ENCODE peak calls at places on chromosome 13, in nine cellular contexts. H, Q, M, Z, N, C, T, O and V are unnamed samples.

GRCh38 chr13:73136776-73137175 is 78.0 kb downstream of the KLF5 start:
- DNase-seq in H (no peak), Q (no peak), M (no peak), Z (no peak), N (no peak), C (no peak), T (no peak), O (no peak), V (no peak)

GRCh38 chr13:74289130-74289529 is 154.9 kb upstream of the KLF12 start:
- DNase-seq in H (no peak), Q (no peak), M (no peak), Z (no peak), N (no peak), C (no peak), T (no peak), O (no peak), V (no peak)

GRCh38 chr13:40438999-40439797 is 227.2 kb downstream of the FOXO1 start:
- DNase-seq in H (no peak), Q (peak; percentile 28), M (no peak), Z (no peak), N (no peak), C (no peak), T (peak; percentile 68), O (no peak), V (no peak)

GRCh38 chr13:75307370-75307984 is 174.5 kb downstream of the TBC1D4 start:
- DNase-seq in H (no peak), Q (no peak), M (no peak), Z (no peak), N (no peak), C (no peak), T (no peak), O (peak; percentile 32), V (no peak)

GRCh38 chr13:46622918-46623256 is 69.9 kb downstream of the LRCH1 start:
- DNase-seq in H (peak; percentile 24), Q (peak; percentile 60), M (peak; percentile 60), Z (peak; percentile 75), N (peak; percentile 87), C (peak; percentile 38), T (peak; percentile 88), O (no peak), V (peak; percentile 73)

GRCh38 chr13:27200413-27201066 is 28.9 kb upstream of the USP12 start:
- DNase-seq in H (no peak), Q (no peak), M (no peak), Z (no peak), N (no peak), C (no peak), T (no peak), O (no peak), V (no peak)

GRCh38 chr13:21074601-21075302 is 13.4 kb upstream of the LATS2 start:
- DNase-seq in H (peak; percentile 49), Q (peak; percentile 20), M (no peak), Z (no peak), N (no peak), C (no peak), T (peak; percentile 44), O (no peak), V (no peak)

GRCh38 chr13:39767791-39768564 is 112.5 kb downstream of the COG6 start:
- DNase-seq in H (no peak), Q (peak; percentile 20), M (no peak), Z (no peak), N (no peak), C (no peak), T (no peak), O (peak; percentile 10), V (no peak)

GRCh38 chr13:20116213-20116612 is 44.6 kb downstream of the GJA3 start:
- DNase-seq in H (no peak), Q (no peak), M (no peak), Z (no peak), N (no peak), C (no peak), T (no peak), O (peak; percentile 65), V (no peak)

GRCh38 chr13:40235160-40235796 is 431.2 kb downstream of the FOXO1 start:
- DNase-seq in H (no peak), Q (no peak), M (no peak), Z (no peak), N (peak; percentile 67), C (no peak), T (no peak), O (no peak), V (no peak)

GRCh38 chr13:112114391-112114790 is 47.4 kb downstream of the SOX1 start:
- DNase-seq in H (no peak), Q (no peak), M (no peak), Z (no peak), N (no peak), C (no peak), T (no peak), O (no peak), V (no peak)

DNA sequence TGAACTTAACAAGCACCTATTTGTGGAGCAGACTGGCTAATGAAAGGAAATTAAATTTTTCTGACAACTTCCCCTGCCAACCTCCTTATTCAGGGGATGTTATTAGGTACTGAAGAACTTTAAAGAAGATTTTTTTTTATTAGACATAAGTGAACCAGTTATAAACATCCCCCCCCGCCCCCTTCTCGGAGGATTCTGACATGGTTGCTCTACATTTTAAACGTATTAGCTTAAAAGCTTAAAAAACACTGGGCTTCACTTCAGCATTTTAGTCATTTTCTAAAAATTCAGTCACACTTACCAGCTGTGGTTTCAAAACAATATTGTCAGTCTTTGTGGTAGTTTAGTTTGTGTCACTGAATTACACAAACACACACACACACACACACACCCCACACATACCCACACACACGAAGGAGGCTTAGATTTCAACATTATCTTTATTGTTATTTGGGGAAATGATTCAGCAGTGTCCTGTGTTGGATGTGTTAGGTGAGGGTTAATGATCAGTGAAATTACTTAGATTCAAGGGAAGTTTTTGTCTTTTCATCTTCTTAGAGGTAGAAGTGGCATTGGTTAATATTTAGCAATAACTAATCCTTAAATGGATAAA is 145.7 kb downstream of the PCCA start:
- DNase-seq in H (no peak), Q (peak; percentile 47), M (no peak), Z (no peak), N (peak; percentile 19), C (no peak), T (no peak), O (no peak), V (peak; percentile 43)
- H3K4me3 ChIP-seq in H (no peak overlapping the region), Q (no peak overlapping the region), M (no peak overlapping the region), Z (no peak overlapping the region), N (no peak overlapping the region), C (no peak overlapping the region), T (no peak overlapping the region), O (no peak overlapping the region), V (peak overlapping the region; percentile 19)

GRCh38 chr13:98348476-98348875 is 171.4 kb upstream of the RNF113B start:
- DNase-seq in H (no peak), Q (no peak), M (no peak), Z (no peak), N (no peak), C (peak; percentile 53), T (no peak), O (no peak), V (no peak)

GRCh38 chr13:98350746-98351330 is 173.8 kb upstream of the RNF113B start:
- DNase-seq in H (no peak), Q (no peak), M (no peak), Z (no peak), N (no peak), C (no peak), T (no peak), O (no peak), V (no peak)

GRCh38 chr13:98352226-98352625 is 175.2 kb upstream of the RNF113B start:
- DNase-seq in H (no peak), Q (no peak), M (no peak), Z (no peak), N (no peak), C (no peak), T (no peak), O (no peak), V (no peak)

GRCh38 chr13:98351636-98352035 is 174.6 kb upstream of the RNF113B start:
- DNase-seq in H (no peak), Q (no peak), M (no peak), Z (no peak), N (no peak), C (no peak), T (no peak), O (no peak), V (no peak)

DNA sequence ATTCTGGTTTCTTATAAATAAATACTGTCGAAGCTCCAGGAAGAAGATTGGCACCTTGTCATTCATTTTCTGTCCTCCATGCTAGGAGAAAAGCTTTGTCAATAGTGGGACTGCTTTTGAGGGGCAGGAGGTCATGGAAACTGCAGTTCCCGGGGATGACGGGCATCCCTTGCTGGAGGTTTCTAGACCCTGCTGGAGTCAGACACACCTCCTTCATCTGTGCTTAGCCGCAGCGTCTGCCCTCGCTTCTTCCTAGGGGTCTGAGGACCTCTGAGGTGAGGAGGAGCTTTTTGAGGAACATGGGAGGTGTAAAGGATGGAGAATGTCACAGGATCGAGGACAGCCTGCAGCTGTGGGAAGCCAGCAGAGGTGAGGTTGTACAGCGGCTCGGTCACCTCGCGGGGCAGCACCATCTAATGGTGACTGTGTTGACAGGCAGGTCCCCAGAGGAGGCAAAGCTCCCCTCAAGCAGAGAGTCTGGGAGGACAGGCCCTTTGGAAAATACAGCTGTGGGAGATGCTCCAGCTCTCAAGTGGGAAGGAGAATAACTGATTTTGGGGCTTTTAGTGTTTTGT is 172.7 kb upstream of the RNF113B start:
- DNase-seq in H (no peak), Q (no peak), M (no peak), Z (no peak), N (no peak), C (no peak), T (no peak), O (peak; percentile 71), V (no peak)
- TF ChIP-seq CTCF in H (peak; percentile 55), Q (peak; percentile 27), M (no peak), Z (no peak), N (no peak), C (no peak), T (no peak), O (peak; percentile 46), V (no peak)

DNA sequence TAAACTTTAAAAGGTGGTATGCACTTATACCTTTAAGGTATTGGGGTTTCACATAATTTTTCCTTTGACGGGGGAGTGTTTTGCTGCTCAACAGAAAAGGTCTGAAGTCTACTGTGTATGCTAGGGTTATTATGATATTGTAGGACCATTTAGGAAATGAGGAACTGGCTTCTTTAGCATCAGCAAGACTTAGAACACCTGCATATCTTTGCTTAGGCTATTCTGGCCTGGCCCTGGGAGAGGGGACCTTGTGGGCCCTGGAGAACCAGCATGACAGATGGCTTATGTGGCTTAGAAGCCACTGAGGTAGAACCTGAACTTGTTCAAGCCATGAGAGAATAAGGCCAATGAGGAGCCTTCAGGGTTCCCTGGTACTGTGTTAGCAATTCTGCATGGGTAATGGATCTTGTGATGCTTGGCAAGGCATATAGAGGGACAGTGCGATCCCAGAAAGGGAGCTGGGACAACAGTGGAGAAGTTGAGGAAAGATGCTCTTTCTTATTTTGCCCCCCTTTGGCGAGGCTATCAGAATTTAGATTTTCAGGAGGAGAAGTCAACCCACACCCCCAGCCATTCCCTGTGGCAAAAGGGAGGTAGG is 4.3 kb downstream of the RGCC start:
- DNase-seq in H (no peak), Q (no peak), M (no peak), Z (no peak), N (no peak), C (no peak), T (no peak), O (no peak), V (no peak)
- H3K4me3 ChIP-seq in H (peak overlapping the region; percentile 72), Q (no peak overlapping the region), M (no peak overlapping the region), Z (no peak overlapping the region), N (no peak overlapping the region), C (no peak overlapping the region), T (peak overlapping the region; percentile 2), O (no peak overlapping the region), V (no peak overlapping the region)

DNA sequence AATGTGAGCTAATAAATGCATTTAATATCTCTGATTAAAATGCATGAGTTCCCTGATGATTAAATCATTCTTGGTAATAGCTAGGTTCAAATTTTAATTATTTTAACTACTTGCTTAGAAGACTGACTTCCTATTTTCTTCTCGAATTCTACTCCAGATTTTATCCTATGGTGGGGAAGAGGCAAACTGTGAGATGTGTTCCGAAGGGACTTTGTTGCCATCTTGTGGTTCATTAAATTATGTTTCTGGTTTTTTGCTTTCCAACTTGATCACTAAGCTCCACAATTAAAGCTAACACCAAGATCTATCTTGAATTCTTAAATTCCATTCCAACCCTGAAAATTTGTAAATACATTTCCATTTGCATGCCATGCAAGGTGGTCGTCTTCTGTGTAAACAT is 538.4 kb upstream of the PCDH20 start:
- DNase-seq in H (no peak), Q (peak; percentile 44), M (no peak), Z (no peak), N (no peak), C (peak; percentile 40), T (peak; percentile 23), O (peak; percentile 69), V (no peak)
- TF ChIP-seq CTCF in H (peak; percentile 47), Q (peak; percentile 23), M (no peak), Z (peak; percentile 18), N (no peak), C (peak; percentile 45), T (no peak), O (peak; percentile 66), V (no peak)